ENCODE peak calls at places on chromosomes 4 and X, in nine cellular contexts. W is astrocyte, R is MM.1S, O is progenitor cell of endocrine pancreas, J is DMS79 treated with DMSO at 0.1 percent for 48 hours, N is cardiac muscle cell, P is colonic mucosa, F is anterior cingulate cortex, I is pons. Z is an unnamed sample.

GRCh38 chrX:84187501-84188319 is at the start of gene RPS6KA6:
- DNase-seq in W (peak), I (no peak), R (peak), O (peak), F (peak), N (no peak), P (peak), J (peak), Z (peak)

GRCh38 chr4:168725935-168726334 is 229.1 kb downstream of the PALLD start:
- DNase-seq in R (no peak), I (no peak), N (no peak), W (no peak), J (no peak), O (no peak), P (no peak), F (no peak), Z (no peak)

GRCh38 chr4:170423137-170423536 is 333.4 kb upstream of the AADAT start:
- DNase-seq in O (no peak), F (no peak), N (no peak), W (peak), P (no peak), I (no peak), R (no peak), J (no peak), Z (no peak)

GRCh38 chr4:154014401-154015105 is 225.7 kb upstream of the SFRP2 start:
- DNase-seq in W (no peak), N (no peak), J (no peak), F (no peak), R (no peak), I (no peak), P (no peak), O (no peak), Z (no peak)

GRCh38 chrX:9227276-9227675 is 193.3 kb upstream of the FAM9B start:
- DNase-seq in W (peak), F (no peak), I (no peak), O (no peak), P (no peak), J (no peak), N (no peak), R (no peak), Z (no peak)

GRCh38 chrX:72539822-72540221 is 32.8 kb downstream of the HDAC8 start:
- DNase-seq in I (no peak), R (no peak), N (no peak), J (no peak), O (no peak), W (no peak), F (no peak), P (no peak), Z (no peak)

GRCh38 chrX:72475952-72476668 is 96.5 kb downstream of the HDAC8 start:
- DNase-seq in W (peak), R (no peak), I (no peak), N (no peak), P (no peak), J (no peak), F (no peak), O (no peak), Z (no peak)

GRCh38 chr4:158121203-158121586 is 51.6 kb downstream of the GASK1B start:
- DNase-seq in W (peak), P (no peak), F (no peak), O (no peak), N (peak), R (no peak), J (no peak), I (no peak), Z (no peak)

GRCh38 chrX:46574337-46574940 is 874 bp downstream of the CHST7 start:
- DNase-seq in I (no peak), W (no peak), N (peak), O (peak), P (no peak), F (no peak), R (peak), J (no peak), Z (no peak)

GRCh38 chrX:153611298-153612095 is 12.6 kb upstream of the CCNQ start:
- DNase-seq in W (no peak), P (no peak), I (no peak), N (no peak), R (no peak), F (no peak), J (no peak), O (no peak), Z (no peak)

GRCh38 chrX:9542765-9543119 is 77.9 kb downstream of the TBL1X start:
- DNase-seq in O (no peak), P (no peak), I (no peak), J (no peak), W (no peak), F (no peak), N (no peak), R (no peak), Z (no peak)

GRCh38 chrX:42739258-42739657 is 38.7 kb downstream of the PPP1R2C start:
- DNase-seq in N (peak), W (no peak), P (no peak), I (no peak), F (no peak), J (no peak), O (no peak), R (no peak), Z (no peak)

GRCh38 chrX:21831496-21831895 is 7.9 kb upstream of the MBTPS2 start:
- DNase-seq in I (no peak), W (no peak), J (no peak), N (no peak), P (no peak), O (no peak), R (no peak), F (no peak), Z (no peak)

GRCh38 chr4:55363618-55364420 is 17.8 kb downstream of the SRD5A3 start:
- DNase-seq in W (no peak), R (no peak), I (peak), O (no peak), J (no peak), P (no peak), N (no peak), F (peak), Z (no peak)

GRCh38 chr4:11565899-11566298 is 137.2 kb upstream of the HS3ST1 start:
- DNase-seq in J (no peak), P (no peak), N (no peak), R (peak), I (no peak), O (no peak), W (no peak), F (no peak), Z (no peak)

GRCh38 chrX:151974336-151975227 is at the start of gene GABRE:
- DNase-seq in R (peak), N (peak), P (peak), W (no peak), O (peak), F (no peak), J (no peak), I (no peak), Z (no peak)

GRCh38 chr4:133865606-133866327 is 335.8 kb downstream of the PABPC4L start:
- DNase-seq in R (no peak), I (no peak), J (no peak), W (peak), F (no peak), O (no peak), P (no peak), N (peak), Z (no peak)

GRCh38 chr4:99816611-99817309 is at the start of gene DAPP1:
- DNase-seq in O (no peak), F (peak), I (peak), W (no peak), P (peak), R (peak), J (no peak), N (no peak), Z (peak)

GRCh38 chrX:6095469-6095868 is 133.2 kb downstream of the NLGN4X start:
- DNase-seq in N (no peak), P (no peak), R (no peak), J (no peak), I (no peak), W (no peak), O (no peak), F (no peak), Z (no peak)

GRCh38 chrX:45070116-45071007 is 130.3 kb downstream of the DIPK2B start:
- DNase-seq in J (no peak), W (peak), F (no peak), R (peak), P (peak), N (peak), O (no peak), I (peak), Z (no peak)

GRCh38 chr4:126939401-126939800 is 693.4 kb upstream of the INTU start:
- DNase-seq in F (no peak), O (no peak), N (peak), R (no peak), J (no peak), W (peak), P (no peak), I (no peak), Z (no peak)

GRCh38 chrX:49761481-49761880 is 65.7 kb upstream of the PAGE1 start:
- DNase-seq in N (peak), W (no peak), J (no peak), O (no peak), F (no peak), R (peak), P (no peak), I (peak), Z (no peak)

GRCh38 chrX:97175147-97175546 is 291.4 kb downstream of the RPA4 start:
- DNase-seq in R (no peak), O (no peak), J (no peak), P (no peak), N (no peak), I (no peak), F (no peak), W (no peak), Z (no peak)

GRCh38 chr4:153781717-153782416 is 7.0 kb downstream of the SFRP2 start:
- DNase-seq in P (no peak), R (no peak), F (no peak), N (no peak), O (no peak), J (no peak), I (no peak), W (peak), Z (no peak)

GRCh38 chrX:107207089-107207488 is 678 bp downstream of the DNAAF6 start:
- DNase-seq in R (no peak), P (no peak), F (no peak), I (no peak), W (no peak), J (no peak), O (no peak), N (no peak), Z (no peak)

GRCh38 chr4:93346840-93347239 is 481.7 kb upstream of the ATOH1 start:
- DNase-seq in F (no peak), W (no peak), I (no peak), N (no peak), R (no peak), O (no peak), P (no peak), J (no peak), Z (no peak)

GRCh38 chr4:39699676-39700409 is 1.9 kb downstream of the UBE2K start:
- DNase-seq in W (peak), N (peak), P (no peak), R (peak), I (no peak), F (no peak), O (no peak), J (no peak), Z (no peak)

GRCh38 chr4:118883861-118884260 is 4.8 kb upstream of the SYNPO2 start:
- DNase-seq in J (no peak), N (no peak), F (no peak), W (no peak), I (no peak), P (no peak), O (no peak), R (no peak), Z (no peak)

GRCh38 chrX:129540068-129540653 is at the start of gene OCRL:
- DNase-seq in J (peak), O (peak), P (peak), I (peak), N (peak), F (peak), W (peak), R (peak), Z (peak)

GRCh38 chrX:71671043-71671829 is 3.9 kb downstream of the LOC101059915 start:
- DNase-seq in W (no peak), F (no peak), J (no peak), P (no peak), R (no peak), I (no peak), N (no peak), O (no peak), Z (no peak)